ENCODE peak calls at places on chromosomes 3 and 15, in six cellular contexts. Y is ELR; L is stimulated activated CD4-positive, alpha-beta T cell treated with anti-CD3 and anti-CD28 coated beads, Interleukin-12 subunit alpha, Interleukin-12 subunit beta, amount 100 ng/mL, for 4 hours; Z is HTR-8/SVneo; V is T1000; H is CD4-positive, alpha-beta T cell. N is an unnamed sample.

GRCh38 chr15:101499863-101500713 is 10.6 kb upstream of the PCSK6 start:
- DNase-seq in H (no peak), L (no peak), Y (no peak), Z (no peak), V (no peak), N (no peak)

GRCh38 chr3:72388117-72388516 is 460.1 kb downstream of the SHQ1 start:
- DNase-seq in V (no peak), Z (no peak), Y (no peak), L (no peak), H (no peak), N (no peak)

GRCh38 chr3:80190051-80190450 is 422.3 kb upstream of the ROBO1 start:
- DNase-seq in Z (peak; percentile 42), H (no peak), Y (peak; percentile 82), V (peak; percentile 49), L (no peak), N (peak; percentile 5)

GRCh38 chr15:95169701-95170459 is 938.5 kb downstream of the MCTP2 start:
- DNase-seq in H (no peak), Z (no peak), Y (no peak), L (no peak), V (no peak), N (peak; percentile 65)

GRCh38 chr15:41647269-41647668 is 12.9 kb upstream of the MGA start:
- DNase-seq in L (no peak), Y (no peak), H (no peak), Z (no peak), V (no peak), N (no peak)

GRCh38 chr15:86849563-86849962 is 769.9 kb downstream of the AGBL1 start:
- DNase-seq in Z (no peak), V (no peak), H (no peak), L (no peak), Y (no peak), N (no peak)

GRCh38 chr3:196399485-196399945 is 32.7 kb downstream of the UBXN7 start:
- DNase-seq in L (no peak), H (no peak), Z (peak; percentile 71), Y (peak; percentile 84), V (no peak), N (peak; percentile 64)

GRCh38 chr3:187958432-187959003 is 195.4 kb upstream of the LPP start:
- DNase-seq in Y (no peak), V (no peak), L (peak; percentile 29), Z (no peak), H (peak; percentile 34), N (no peak)

GRCh38 chr3:124680521-124680920 is 49.7 kb upstream of the UMPS start:
- DNase-seq in H (no peak), Z (no peak), L (no peak), Y (no peak), V (no peak), N (no peak)

GRCh38 chr15:67144609-67145306 is 79.4 kb downstream of the SMAD3 start:
- DNase-seq in Z (no peak), L (no peak), H (no peak), V (no peak), Y (peak; percentile 83), N (peak; percentile 83)

GRCh38 chr3:190739726-190740230 is 122.7 kb downstream of the GMNC start:
- DNase-seq in V (no peak), Z (no peak), H (no peak), Y (peak; percentile 61), L (no peak), N (peak; percentile 32)

GRCh38 chr3:183777016-183777618 is 48.3 kb downstream of the MAP6D1 start:
- DNase-seq in V (no peak), L (no peak), Y (no peak), Z (no peak), H (no peak), N (no peak)

GRCh38 chr3:72953325-72953956 is 43.2 kb upstream of the PPP4R2 start:
- DNase-seq in V (no peak), Y (no peak), H (no peak), L (no peak), Z (no peak), N (peak; percentile 41)

GRCh38 chr3:122533931-122534334 is 19.2 kb upstream of the KPNA1 start:
- DNase-seq in Z (peak; percentile 81), Y (peak; percentile 96), L (no peak), V (peak; percentile 60), H (no peak), N (peak; percentile 75)

GRCh38 chr15:78149805-78150751 is 916 bp downstream of the IDH3A start:
- DNase-seq in Y (peak; percentile 46), Z (no peak), H (no peak), L (no peak), V (no peak), N (no peak)

GRCh38 chr3:174955513-174956001 is 96.4 kb downstream of the NAALADL2 start:
- DNase-seq in Z (peak; percentile 30), L (no peak), Y (peak; percentile 76), V (no peak), H (no peak), N (peak; percentile 64)

GRCh38 chr3:148136816-148137215 is 560.9 kb upstream of the AGTR1 start:
- DNase-seq in H (no peak), Y (no peak), V (no peak), Z (no peak), L (no peak), N (no peak)

GRCh38 chr3:177893321-177893720 is 642.9 kb upstream of the KCNMB2 start:
- DNase-seq in Z (no peak), H (no peak), Y (peak; percentile 22), V (no peak), L (no peak), N (peak; percentile 58)

GRCh38 chr3:49132437-49133225 is at the start of gene LAMB2:
- DNase-seq in H (no peak), L (no peak), Z (peak; percentile 83), Y (peak; percentile 84), V (peak; percentile 82), N (peak; percentile 68)

GRCh38 chr3:98360681-98361080 is 7.0 kb downstream of the OR5K4 start:
- DNase-seq in Y (no peak), Z (no peak), L (no peak), V (no peak), H (no peak), N (no peak)

GRCh38 chr3:58627580-58627894 is 39.0 kb downstream of the FAM3D start:
- DNase-seq in Z (peak; percentile 25), H (no peak), V (peak; percentile 21), L (no peak), Y (no peak), N (no peak)

GRCh38 chr3:49295489-49296058 is 18.5 kb upstream of the C3orf62 start:
- DNase-seq in V (no peak), H (no peak), Z (peak; percentile 37), L (peak; percentile 17), Y (peak; percentile 60), N (peak; percentile 20)

GRCh38 chr3:129039271-129040038 is 21.1 kb upstream of the GP9 start:
- DNase-seq in V (no peak), Y (no peak), L (no peak), H (no peak), Z (no peak), N (no peak)

GRCh38 chr15:90266485-90266884 is 1.0 kb downstream of the NGRN start:
- DNase-seq in H (no peak), Z (no peak), L (peak; percentile 9), Y (peak; percentile 45), V (no peak), N (peak; percentile 25)

GRCh38 chr3:129708328-129708861 is 101.9 kb upstream of the PLXND1 start:
- DNase-seq in L (no peak), H (no peak), V (no peak), Y (no peak), Z (no peak), N (peak; percentile 1)

GRCh38 chr15:27414168-27414870 is 443.3 kb downstream of the GABRG3 start:
- DNase-seq in Z (no peak), H (no peak), V (no peak), Y (no peak), L (no peak), N (no peak)

GRCh38 chr3:183264249-183264648 is 11.2 kb downstream of the B3GNT5 start:
- DNase-seq in V (no peak), H (no peak), Y (no peak), L (no peak), Z (no peak), N (no peak)

GRCh38 chr15:42143866-42144625 is 12.4 kb downstream of the PLA2G4F start:
- DNase-seq in H (no peak), V (no peak), Y (no peak), L (no peak), Z (no peak), N (no peak)

GRCh38 chr3:49902511-49903345 is 945 bp downstream of the MST1R start:
- DNase-seq in H (no peak), Z (no peak), Y (no peak), L (no peak), V (no peak), N (no peak)

GRCh38 chr15:70512772-70513362 is 250.5 kb downstream of the UACA start:
- DNase-seq in Y (peak; percentile 76), H (peak; percentile 44), Z (peak; percentile 65), V (no peak), L (peak; percentile 39), N (peak; percentile 67)

GRCh38 chr15:90465140-90465929 is 64.4 kb upstream of the CRTC3 start:
- DNase-seq in L (no peak), Z (no peak), V (no peak), Y (peak; percentile 33), H (no peak), N (peak; percentile 40)

GRCh38 chr3:59884409-59884808 is 834.6 kb upstream of the CFAP20DC start:
- DNase-seq in V (no peak), Y (no peak), H (no peak), L (no peak), Z (no peak), N (no peak)

GRCh38 chr15:39804026-39804425 is 21.4 kb upstream of the FSIP1 start:
- DNase-seq in L (no peak), V (no peak), H (no peak), Z (no peak), Y (no peak), N (peak; percentile 53)

GRCh38 chr3:179868715-179869114 is 168.0 kb downstream of the PEX5L start:
- DNase-seq in H (no peak), V (no peak), Y (no peak), Z (no peak), L (no peak), N (no peak)

N was measured in HCEC 1CT.